ENCODE peak calls at places on chromosomes 16 and 17, in seven cellular contexts. D is left ventricle myocardium inferior; N is activated CD8-positive, alpha-beta T cell treated with anti-CD3 and anti-CD28 coated beads for 36 hours; H is dorsolateral prefrontal cortex; Q is mesothelial cell of epicardium; O is GM06990; L is esophagus squamous epithelium. U is an unnamed sample.

GRCh38 chr17:72850410-72850809 is 242.1 kb downstream of the SLC39A11 start:
- DNase-seq in H (no peak), N (no peak), Q (no peak), L (no peak), D (no peak), O (no peak), U (no peak)

GRCh38 chr16:85221081-85221809 is 109.0 kb upstream of the CIBAR2 start:
- DNase-seq in Q (no peak), L (no peak), D (no peak), N (no peak), H (no peak), O (no peak), U (no peak)

GRCh38 chr16:72798212-72798611 is 249.7 kb downstream of the ZFHX3 start:
- DNase-seq in O (no peak), Q (no peak), N (no peak), D (no peak), H (no peak), L (no peak), U (no peak)

GRCh38 chr17:14203392-14203791 is 33.3 kb downstream of the CDRT15 start:
- DNase-seq in O (no peak), H (no peak), L (no peak), D (no peak), Q (no peak), N (peak), U (no peak)

GRCh38 chr16:69820926-69821541 is 58.9 kb downstream of the WWP2 start:
- DNase-seq in D (no peak), H (peak), N (no peak), Q (no peak), O (no peak), L (no peak), U (no peak)

GRCh38 chr17:39016193-39017153 is 49.3 kb upstream of the FBXO47 start:
- DNase-seq in L (no peak), D (no peak), H (no peak), N (no peak), Q (no peak), O (no peak), U (no peak)

GRCh38 chr16:66462912-66463311 is 35.8 kb downstream of the BEAN1 start:
- DNase-seq in O (no peak), L (no peak), Q (no peak), D (no peak), H (no peak), N (no peak), U (no peak)

GRCh38 chr16:66064811-66065530 is 301.5 kb upstream of the CDH5 start:
- DNase-seq in O (no peak), Q (no peak), N (no peak), L (no peak), D (no peak), H (no peak), U (no peak)

GRCh38 chr16:54931757-54932660 is 1.3 kb downstream of the IRX5 start:
- DNase-seq in N (no peak), Q (no peak), H (no peak), L (no peak), D (no peak), O (no peak), U (peak)

GRCh38 chr17:12789976-12790805 is 893 bp downstream of the ARHGAP44 start:
- DNase-seq in N (no peak), D (peak), H (no peak), L (no peak), O (no peak), Q (peak), U (no peak)

GRCh38 chr16:19831678-19832077 is 53.0 kb downstream of the GPRC5B start:
- DNase-seq in N (no peak), O (no peak), Q (no peak), D (no peak), L (no peak), H (no peak), U (no peak)

GRCh38 chr16:82671743-82672142 is 45.0 kb downstream of the CDH13 start:
- DNase-seq in H (no peak), D (no peak), O (no peak), Q (no peak), N (peak), L (no peak), U (no peak)

GRCh38 chr16:47063011-47063724 is 80.6 kb downstream of the NETO2 start:
- DNase-seq in H (no peak), O (no peak), D (no peak), L (no peak), N (no peak), Q (no peak), U (no peak)

GRCh38 chr17:76597156-76598003 is 11.7 kb upstream of the ST6GALNAC2 start:
- DNase-seq in Q (no peak), N (no peak), L (no peak), H (no peak), D (no peak), O (no peak), U (peak)

GRCh38 chr16:48597563-48598392 is 12.2 kb downstream of the N4BP1 start:
- DNase-seq in Q (no peak), D (no peak), L (no peak), H (no peak), N (no peak), O (no peak), U (no peak)

GRCh38 chr17:38507921-38508569 is 79.8 kb downstream of the ARHGAP23 start:
- DNase-seq in Q (no peak), N (no peak), O (no peak), H (no peak), L (no peak), D (no peak), U (no peak)

GRCh38 chr17:54968954-54969400 is 412 bp downstream of the STXBP4 start:
- DNase-seq in O (no peak), L (no peak), N (peak), D (no peak), Q (no peak), H (no peak), U (peak)

GRCh38 chr17:74419862-74420492 is 11.9 kb upstream of the GPRC5C start:
- DNase-seq in L (no peak), Q (no peak), N (no peak), D (no peak), O (no peak), H (no peak), U (no peak)

GRCh38 chr16:55981557-55981956 is 106.4 kb upstream of the CES5A start:
- DNase-seq in L (no peak), Q (no peak), O (no peak), N (no peak), H (no peak), D (no peak), U (no peak)

GRCh38 chr17:60151355-60151754 is 1.6 kb downstream of the CA4 start:
- DNase-seq in H (no peak), D (no peak), O (no peak), L (no peak), N (peak), Q (no peak), U (peak)

GRCh38 chr16:6645758-6646423 is 686.8 kb upstream of the RBFOX1 start:
- DNase-seq in L (no peak), N (no peak), Q (no peak), D (no peak), O (no peak), H (peak), U (no peak)

GRCh38 chr16:76071690-76072089 is 205.5 kb upstream of the CNTNAP4 start:
- DNase-seq in D (no peak), N (no peak), L (no peak), Q (no peak), H (no peak), O (no peak), U (no peak)

GRCh38 chr16:85315871-85316270 is 203.6 kb upstream of the CIBAR2 start:
- DNase-seq in Q (no peak), O (no peak), H (no peak), N (no peak), D (no peak), L (no peak), U (no peak)

GRCh38 chr17:50659220-50659619 is 24.5 kb downstream of the ABCC3 start:
- DNase-seq in D (no peak), Q (no peak), N (no peak), H (no peak), O (no peak), L (no peak), U (no peak)

GRCh38 chr17:8314797-8315739 is 5.0 kb downstream of the ARHGEF15 start:
- DNase-seq in D (no peak), N (no peak), L (no peak), O (no peak), Q (no peak), H (no peak), U (no peak)

GRCh38 chr16:9159839-9160550 is 68.6 kb downstream of the HAPSTR1 start:
- DNase-seq in O (no peak), N (peak), H (peak), Q (peak), D (peak), L (no peak), U (peak)

GRCh38 chr16:76081936-76082335 is 195.3 kb upstream of the CNTNAP4 start:
- DNase-seq in D (no peak), H (no peak), Q (no peak), N (no peak), O (peak), L (no peak), U (no peak)

GRCh38 chr17:17942846-17943245 is 29.4 kb downstream of the TOM1L2 start:
- DNase-seq in L (no peak), H (no peak), O (no peak), N (no peak), D (no peak), Q (no peak), U (no peak)

GRCh38 chr16:19338335-19338734 is 52.8 kb downstream of the CLEC19A start:
- DNase-seq in O (no peak), D (no peak), N (no peak), L (no peak), Q (no peak), H (no peak), U (no peak)

GRCh38 chr17:79621151-79621940 is 10.5 kb upstream of the RBFOX3 start:
- DNase-seq in H (peak), L (no peak), Q (peak), D (peak), O (no peak), N (no peak), U (no peak)

GRCh38 chr16:30786115-30786935 is 680 bp downstream of the ZNF629 start:
- DNase-seq in O (no peak), Q (no peak), L (no peak), D (no peak), H (no peak), N (peak), U (no peak)

GRCh38 chr16:24844101-24845030 is 1.4 kb upstream of the SLC5A11 start:
- DNase-seq in O (no peak), D (no peak), N (no peak), Q (no peak), L (no peak), H (no peak), U (no peak)

GRCh38 chr17:61699694-61700093 is 108.7 kb upstream of the NACA2 start:
- DNase-seq in O (no peak), Q (no peak), N (no peak), H (no peak), L (no peak), D (no peak), U (no peak)

GRCh38 chr17:72603346-72604242 is 482.8 kb downstream of the SOX9 start:
- DNase-seq in N (no peak), Q (no peak), H (no peak), D (no peak), L (no peak), O (no peak), U (no peak)

GRCh38 chr16:85615852-85616607 is 2.9 kb downstream of the GSE1 start:
- DNase-seq in L (peak), N (peak), Q (peak), H (peak), D (peak), O (peak), U (peak)

GRCh38 chr16:87375426-87376135 is 8.0 kb downstream of the FBXO31 start:
- DNase-seq in L (no peak), Q (no peak), N (no peak), H (no peak), O (no peak), D (no peak), U (peak)

GRCh38 chr16:1499756-1500464 is 6.8 kb downstream of the TELO2 start:
- DNase-seq in O (no peak), Q (no peak), H (no peak), L (no peak), D (no peak), N (no peak), U (no peak)

GRCh38 chr17:42329025-42329976 is 41.0 kb downstream of the STAT5A start:
- DNase-seq in Q (no peak), L (no peak), D (no peak), O (no peak), N (no peak), H (no peak), U (no peak)

GRCh38 chr16:78094166-78094565 is 5.3 kb upstream of the WWOX start:
- DNase-seq in O (no peak), L (no peak), H (no peak), D (no peak), N (no peak), Q (no peak), U (no peak)
- TF ChIP-seq CTCF in O (no peak), L (no peak), H (no peak), D (peak), N (no peak), Q (no peak), U (no peak)

DNA sequence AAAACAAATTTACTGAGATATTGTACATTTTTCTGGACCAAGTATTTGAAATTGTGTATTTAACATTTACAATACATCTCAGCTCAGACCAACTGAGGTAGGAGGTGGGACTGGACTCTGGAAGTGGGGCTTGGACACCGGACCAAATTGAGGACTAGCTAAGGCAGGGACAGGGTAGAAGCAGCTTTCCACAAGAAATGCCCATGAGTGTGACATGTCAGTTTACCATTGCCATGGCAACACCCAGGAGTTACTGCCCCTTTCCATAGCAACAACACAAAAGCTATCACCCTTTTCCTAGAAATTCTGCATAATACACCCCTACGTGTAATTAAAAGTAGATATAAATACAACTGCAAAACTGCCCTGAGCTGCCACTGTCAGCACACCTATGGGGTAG is 191.5 kb upstream of the ASIC2 start:
- DNase-seq in H (no peak), D (no peak), Q (no peak), L (no peak), O (no peak), N (no peak), U (no peak)
- TF ChIP-seq CTCF in H (no peak), D (no peak), Q (no peak), L (no peak), O (no peak), N (no peak), U (no peak)

GRCh38 chr17:78575899-78576298 is 1.3 kb downstream of the DNAH17 start:
- DNase-seq in H (no peak), N (no peak), Q (no peak), D (no peak), L (no peak), O (no peak), U (no peak)
- TF ChIP-seq CTCF in H (no peak), N (no peak), Q (no peak), D (no peak), L (no peak), O (no peak), U (no peak)

DNA sequence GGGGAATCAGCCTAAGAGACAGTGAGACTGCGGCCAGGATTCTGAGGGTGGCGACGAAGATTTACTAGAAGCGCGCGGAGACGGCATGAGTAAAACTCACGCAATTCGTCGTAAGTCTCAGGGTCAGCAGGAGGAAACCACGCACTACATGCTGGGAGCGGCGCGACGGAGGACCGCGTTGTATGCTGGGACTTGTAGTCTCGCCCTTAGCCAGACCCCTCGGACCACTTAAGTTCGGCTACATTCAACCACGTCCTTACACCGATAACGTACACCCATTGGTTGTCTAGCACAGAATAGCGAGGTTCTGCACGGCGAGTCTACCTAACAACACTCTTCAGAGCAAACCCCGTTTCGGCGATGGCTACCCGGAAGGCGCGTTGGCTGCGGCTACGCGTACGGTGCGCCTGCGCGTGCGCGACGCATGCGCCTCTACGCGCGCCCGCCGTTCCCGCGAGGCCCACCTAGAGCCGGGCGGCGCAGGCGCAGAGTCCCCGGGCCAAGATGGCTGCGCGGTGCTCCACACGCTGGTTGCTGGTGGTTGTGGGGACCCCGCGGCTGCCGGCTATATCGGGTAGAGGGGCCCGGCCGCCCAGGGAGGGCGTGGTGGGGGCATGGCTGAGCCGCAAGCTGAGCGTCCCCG is at the start of gene DNAJA3:
- DNase-seq in Q (peak), N (peak), D (peak), L (peak), H (peak), O (peak), U (peak)
- TF ChIP-seq CTCF in Q (no peak), N (no peak), D (no peak), L (no peak), H (no peak), O (no peak), U (no peak)

DNA sequence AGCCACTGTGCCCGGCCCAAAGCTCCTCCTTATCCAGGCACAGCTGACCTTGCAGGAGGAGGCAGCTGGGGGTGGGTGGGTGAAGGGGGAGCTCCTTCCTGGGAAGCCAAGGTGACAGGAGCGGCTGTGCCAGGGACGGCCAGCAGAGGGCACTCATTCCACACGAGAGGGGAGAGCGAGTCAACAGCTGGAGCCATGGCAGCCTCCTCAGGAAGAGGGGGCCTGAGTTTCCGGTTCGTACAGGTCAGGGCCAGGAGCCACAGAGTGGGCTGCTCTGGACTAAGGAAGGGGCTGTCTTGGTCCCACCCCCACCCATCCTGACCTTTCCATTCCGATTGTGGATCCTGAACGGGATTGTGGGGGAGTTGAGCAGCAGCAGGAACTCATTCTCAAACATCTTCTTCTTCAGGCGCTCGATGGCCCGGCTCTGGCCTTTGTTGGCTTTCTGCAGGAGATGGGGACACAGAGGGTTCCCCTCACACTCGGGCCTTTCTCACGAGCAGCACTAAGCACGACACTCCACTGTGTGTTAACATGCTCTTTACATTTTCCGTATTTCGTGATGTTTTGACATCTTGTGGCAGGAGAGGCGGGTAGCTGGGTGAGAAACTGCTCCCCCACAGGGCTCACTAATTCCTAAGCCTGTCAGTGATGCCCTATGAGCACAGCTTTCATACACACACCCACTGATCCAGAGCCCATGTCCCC is 61.6 kb downstream of the TIMM22 start:
- DNase-seq in O (no peak), Q (no peak), H (no peak), D (peak), N (peak), L (no peak), U (no peak)
- TF ChIP-seq CTCF in O (peak), Q (no peak), H (peak), D (peak), N (peak), L (no peak), U (peak)

DNA sequence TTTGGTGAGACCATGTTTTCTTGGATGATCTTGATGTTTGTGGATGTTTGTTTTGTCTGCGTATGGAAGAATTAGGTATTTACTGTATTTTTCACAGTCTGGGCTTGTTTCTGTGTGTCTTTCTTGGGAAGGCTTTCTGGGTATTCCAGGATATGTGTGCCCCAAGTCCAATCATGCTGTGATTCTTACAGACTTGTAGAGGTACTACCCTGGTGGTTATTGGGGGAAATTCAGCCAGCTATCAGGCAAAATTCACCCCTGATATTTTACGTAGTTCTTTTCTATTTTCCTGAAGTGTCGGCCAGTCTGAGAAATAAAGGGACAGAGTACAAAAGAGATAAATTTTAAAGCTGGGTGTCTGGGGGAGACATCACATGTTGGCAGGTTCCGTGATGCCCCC is 33.4 kb upstream of the ARL4D start:
- DNase-seq in Q (no peak), N (no peak), O (no peak), D (no peak), L (no peak), H (no peak), U (no peak)
- TF ChIP-seq CTCF in Q (peak), N (peak), O (peak), D (no peak), L (peak), H (no peak), U (no peak)

GRCh38 chr17:49437696-49438438 is 23.2 kb upstream of the PHB1 start:
- DNase-seq in D (no peak), N (no peak), H (no peak), Q (no peak), L (no peak), O (no peak), U (no peak)

GRCh38 chr17:49438439-49438861 is 23.8 kb upstream of the PHB1 start:
- DNase-seq in N (no peak), H (no peak), O (no peak), L (no peak), D (no peak), Q (no peak), U (no peak)

GRCh38 chr17:49439305-49439672 is 24.6 kb upstream of the PHB1 start:
- DNase-seq in Q (no peak), D (no peak), O (no peak), N (no peak), L (no peak), H (no peak), U (no peak)

GRCh38 chr17:49439673-49440571 is 25.2 kb upstream of the PHB1 start:
- DNase-seq in N (no peak), Q (no peak), H (no peak), D (no peak), L (no peak), O (no peak), U (no peak)

DNA sequence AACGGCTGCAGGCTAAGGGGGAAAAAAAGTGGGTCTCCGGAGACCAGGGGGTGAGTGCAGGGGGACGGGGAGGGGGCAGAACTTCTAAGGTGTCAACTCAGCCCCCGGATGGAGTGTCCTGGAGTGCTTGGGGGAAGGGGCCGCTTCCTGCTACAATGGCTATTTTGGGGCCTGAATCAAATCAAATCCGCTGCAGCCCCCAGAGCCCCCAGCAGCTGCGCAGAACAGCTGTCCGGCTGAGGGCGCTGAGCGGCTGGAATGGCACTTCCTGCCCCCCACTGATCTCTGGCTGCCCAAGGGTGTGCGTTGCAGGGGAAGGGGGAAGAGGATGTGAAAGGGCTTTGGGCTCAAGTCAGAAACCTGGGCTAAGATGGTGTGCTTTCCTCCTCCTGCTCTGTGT is 24.2 kb upstream of the PHB1 start:
- DNase-seq in O (no peak), Q (no peak), N (no peak), D (no peak), H (no peak), L (no peak), U (no peak)
- TF ChIP-seq CTCF in O (peak), Q (no peak), N (no peak), D (peak), H (no peak), L (no peak), U (no peak)

U was measured in GM13976.